ENCODE peak calls at places on chromosome 14, in six cellular contexts. X, O, H, D, Y and T are unnamed samples.

GRCh38 chr14:29805415-29806123 is 122.1 kb downstream of the PRKD1 start:
- DNase-seq in O (no peak), H (no peak), X (peak), D (no peak), Y (no peak), T (no peak)

GRCh38 chr14:53879747-53880146 is 76.9 kb downstream of the BMP4 start:
- DNase-seq in X (no peak), Y (no peak), H (no peak), O (no peak), D (no peak), T (no peak)

GRCh38 chr14:100850841-100851585 is 25.1 kb downstream of the MEG3 start:
- DNase-seq in D (peak), X (peak), O (no peak), H (peak), Y (peak), T (peak)

GRCh38 chr14:66105819-66106218 is 380.4 kb upstream of the CCDC196 start:
- DNase-seq in H (no peak), O (no peak), D (no peak), Y (no peak), X (no peak), T (no peak)

GRCh38 chr14:63671987-63672386 is 30.3 kb upstream of the WDR89 start:
- DNase-seq in O (no peak), D (no peak), X (no peak), H (no peak), Y (no peak), T (no peak)

GRCh38 chr14:99419905-99420304 is 60.8 kb downstream of the SETD3 start:
- DNase-seq in H (no peak), X (peak), D (no peak), Y (no peak), O (no peak), T (no peak)

GRCh38 chr14:49550284-49551184 is 35.6 kb downstream of the RPS29 start:
- DNase-seq in D (peak), Y (no peak), H (peak), X (peak), O (no peak), T (peak)

GRCh38 chr14:20712900-20713299 is 24.3 kb downstream of the ANG start:
- DNase-seq in O (no peak), H (no peak), X (no peak), D (no peak), Y (no peak), T (no peak)

GRCh38 chr14:92676031-92676430 is 72.4 kb downstream of the LGMN start:
- DNase-seq in O (no peak), D (no peak), H (no peak), X (no peak), Y (no peak), T (no peak)

GRCh38 chr14:102028733-102029132 is 58.1 kb downstream of the HSP90AA1 start:
- DNase-seq in O (no peak), Y (no peak), X (no peak), H (no peak), D (no peak), T (no peak)

GRCh38 chr14:104977008-104977680 is 1.0 kb downstream of the AHNAK2 start:
- DNase-seq in Y (no peak), X (no peak), D (no peak), H (no peak), O (no peak), T (no peak)

GRCh38 chr14:70957710-70958109 is 50.5 kb downstream of the PCNX1 start:
- DNase-seq in H (no peak), Y (no peak), D (no peak), O (no peak), X (no peak), T (no peak)

GRCh38 chr14:77457115-77457521 is 283 bp downstream of the VIPAS39 start:
- DNase-seq in H (no peak), D (no peak), Y (no peak), X (no peak), O (no peak), T (peak)

GRCh38 chr14:37673439-37673838 is 78.0 kb downstream of the TTC6 start:
- DNase-seq in X (no peak), D (no peak), Y (no peak), H (no peak), O (no peak), T (no peak)

GRCh38 chr14:104151546-104152245 is 13.3 kb downstream of the KIF26A start:
- DNase-seq in O (no peak), Y (no peak), H (no peak), D (no peak), X (no peak), T (no peak)

GRCh38 chr14:70448633-70449032 is 3.3 kb upstream of the ADAM21 start:
- DNase-seq in Y (no peak), D (no peak), H (peak), X (no peak), O (no peak), T (no peak)

GRCh38 chr14:96586056-96586455 is 83.9 kb downstream of the PAPOLA start:
- DNase-seq in H (no peak), D (no peak), O (no peak), Y (no peak), X (no peak), T (peak)

GRCh38 chr14:105182296-105183020 is 1.3 kb upstream of the NUDT14 start:
- DNase-seq in Y (no peak), X (no peak), D (no peak), O (no peak), H (no peak), T (no peak)

GRCh38 chr14:77181603-77182437 is at the start of gene TMEM63C:
- DNase-seq in D (peak), X (no peak), O (peak), Y (peak), H (peak), T (peak)

GRCh38 chr14:101446387-101446969 is 114.8 kb upstream of the DIO3 start:
- DNase-seq in O (no peak), D (no peak), H (no peak), X (no peak), Y (no peak), T (no peak)

GRCh38 chr14:105086833-105087307 is 21.6 kb upstream of the GPR132 start:
- DNase-seq in H (peak), D (peak), Y (peak), X (peak), O (no peak), T (peak)

GRCh38 chr14:99595034-99595433 is 9.0 kb downstream of the CCDC85C start:
- DNase-seq in O (peak), H (no peak), D (no peak), Y (no peak), X (no peak), T (no peak)

GRCh38 chr14:103530831-103531230 is 1.8 kb downstream of the TRMT61A start:
- DNase-seq in H (no peak), X (no peak), D (no peak), O (no peak), Y (no peak), T (no peak)

GRCh38 chr14:103260629-103261124 is 73.4 kb upstream of the EIF5 start:
- DNase-seq in X (no peak), H (no peak), D (no peak), O (no peak), Y (peak), T (peak)

GRCh38 chr14:64704145-64704742 is at the start of gene PLEKHG3:
- DNase-seq in O (no peak), H (peak), D (no peak), Y (peak), X (peak), T (peak)

GRCh38 chr14:100747021-100747586 is 20.4 kb downstream of the DLK1 start:
- DNase-seq in H (peak), X (no peak), O (no peak), Y (no peak), D (peak), T (no peak)

GRCh38 chr14:32620724-32621123 is 291.6 kb downstream of the AKAP6 start:
- DNase-seq in H (no peak), Y (no peak), O (no peak), X (no peak), D (no peak), T (no peak)

GRCh38 chr14:37116933-37117844 is 55.2 kb downstream of the SLC25A21 start:
- DNase-seq in D (peak), Y (no peak), X (peak), O (no peak), H (peak), T (no peak)

GRCh38 chr14:99174081-99174851 is 97.7 kb downstream of the BCL11B start:
- DNase-seq in O (no peak), Y (peak), D (no peak), X (no peak), H (no peak), T (no peak)

GRCh38 chr14:58395815-58396626 is at the start of gene TOMM20L:
- DNase-seq in H (peak), Y (peak), D (peak), X (peak), O (no peak), T (peak)

GRCh38 chr14:69133206-69134125 is 19.5 kb downstream of the DCAF5 start:
- DNase-seq in H (no peak), O (no peak), D (no peak), Y (no peak), X (peak), T (peak)

GRCh38 chr14:106044949-106045596 is 518.7 kb downstream of the TMEM121 start:
- DNase-seq in O (no peak), Y (peak), D (peak), X (peak), H (peak), T (peak)

GRCh38 chr14:36582011-36582873 is at the start of gene NKX2-8:
- DNase-seq in H (no peak), O (no peak), X (no peak), D (peak), Y (peak), T (peak)

GRCh38 chr14:68836093-68836492 is 43.2 kb upstream of the ZFP36L1 start:
- DNase-seq in O (no peak), H (no peak), Y (no peak), D (no peak), X (no peak), T (no peak)

GRCh38 chr14:61252354-61253063 is 28.6 kb downstream of the TMEM30B start:
- DNase-seq in X (peak), O (peak), Y (peak), D (peak), H (peak), T (peak)
- TF ChIP-seq JUND in X (no peak), O (no peak), Y (no peak), D (no peak), H (no peak), T (peak)

GRCh38 chr14:91258021-91258618 is 13.6 kb upstream of the GPR68 start:
- DNase-seq in D (no peak), O (no peak), H (no peak), X (no peak), Y (no peak), T (no peak)
- TF ChIP-seq SIN3A in D (no peak), O (no peak), H (no peak), X (no peak), Y (no peak), T (no peak)

DNA sequence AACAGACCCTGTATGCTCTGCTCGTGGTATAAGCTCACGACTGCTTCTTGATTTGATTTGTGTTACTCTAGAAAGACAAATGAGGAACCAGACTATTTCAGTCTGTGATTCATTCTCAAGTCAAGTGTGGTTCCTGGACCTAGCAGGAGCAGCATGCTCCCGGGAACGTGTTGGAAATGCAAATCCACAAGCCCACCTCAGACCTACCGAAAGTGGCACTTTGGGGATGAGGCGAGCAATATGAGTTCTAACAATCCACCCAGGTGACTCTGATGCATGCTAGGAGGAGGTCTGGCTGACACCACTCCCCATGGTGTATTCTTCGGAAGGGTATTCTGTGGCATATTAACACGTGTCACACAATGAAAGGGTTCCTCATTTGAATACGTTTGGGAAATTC is 59.5 kb upstream of the TMX1 start:
- DNase-seq in H (no peak), D (no peak), Y (no peak), X (no peak), O (peak), T (no peak)
- TF ChIP-seq JUND in H (no peak), D (no peak), Y (no peak), X (no peak), O (no peak), T (no peak)

DNA sequence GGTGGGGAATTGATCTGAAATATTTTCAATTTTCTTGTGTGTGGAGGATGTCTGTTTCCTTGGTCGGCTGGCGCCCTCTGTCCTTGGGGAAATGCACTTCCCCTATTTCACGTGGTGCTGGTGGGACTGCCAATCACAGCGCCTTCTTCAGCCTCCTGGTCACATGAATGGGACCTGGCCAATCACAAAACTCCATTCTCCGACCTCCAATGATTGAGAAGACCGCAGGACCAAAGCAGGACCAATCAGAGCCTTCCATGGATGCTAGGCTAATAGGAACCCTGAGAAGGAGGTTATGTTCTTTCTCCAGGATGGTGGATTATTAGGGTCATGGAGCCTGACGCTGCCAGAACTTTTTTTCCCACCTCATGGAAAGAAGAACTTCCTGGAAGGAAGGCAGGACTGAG is 188.7 kb downstream of the TTC8 start:
- DNase-seq in X (peak), O (no peak), Y (peak), D (peak), H (peak), T (no peak)
- TF ChIP-seq SIN3A in X (no peak), O (no peak), Y (no peak), D (no peak), H (peak), T (no peak)

GRCh38 chr14:81329640-81330385 is 70.3 kb downstream of the STON2 start:
- DNase-seq in Y (no peak), H (no peak), D (no peak), X (no peak), O (no peak), T (no peak)
- TF ChIP-seq JUND in Y (no peak), H (no peak), D (no peak), X (no peak), O (no peak), T (no peak)